ENCODE peak calls at places on chromosomes 6 and 20, in eight cellular contexts. D is A549, H is GM12878, M is HCT116, A is HepG2, S is H1, I is endothelial cell of umbilical vein, X is K562. E is an unnamed sample.
A peak's percentile ranks its signal among the peaks of the same experiment; 100 is the strongest.

GRCh38 chr20:31781945-31782344 is 37.2 kb upstream of the MYLK2 start:
- DNase-seq in M (no peak), A (no peak), I (no peak), H (no peak), D (no peak), S (no peak), X (no peak), E (no peak)

GRCh38 chr6:37011656-37012378 is 6.4 kb downstream of the FGD2 start:
- DNase-seq in I (no peak), M (no peak), H (no peak), S (no peak), A (no peak), X (no peak), D (no peak), E (peak; percentile 58)

GRCh38 chr6:149046164-149046821 is 271.2 kb upstream of the TAB2 start:
- DNase-seq in S (no peak), H (no peak), M (no peak), I (no peak), A (no peak), D (no peak), X (no peak), E (no peak)

GRCh38 chr6:35078896-35079295 is 62.2 kb downstream of the TCP11 start:
- DNase-seq in S (no peak), A (no peak), M (no peak), I (no peak), D (no peak), X (no peak), H (no peak), E (no peak)

GRCh38 chr6:4085329-4085695 is 6.4 kb upstream of the FAM217A start:
- DNase-seq in M (no peak), X (no peak), I (no peak), D (no peak), A (no peak), H (no peak), S (no peak), E (no peak)

GRCh38 chr20:50338479-50339195 is 148.0 kb downstream of the CEBPB start:
- DNase-seq in A (peak; percentile 49), S (no peak), X (peak; percentile 52), D (no peak), H (peak; percentile 92), M (no peak), I (no peak), E (peak; percentile 89)

GRCh38 chr20:42938486-42939205 is 251.1 kb downstream of the PTPRT start:
- DNase-seq in A (no peak), D (no peak), H (no peak), M (no peak), S (no peak), X (no peak), I (no peak), E (no peak)

GRCh38 chr20:60037120-60037499 is 78.9 kb downstream of the CDH26 start:
- DNase-seq in D (peak; percentile 32), I (no peak), X (no peak), M (no peak), A (no peak), H (no peak), S (no peak), E (peak; percentile 48)

GRCh38 chr20:24957326-24957996 is 8.4 kb downstream of the CST7 start:
- DNase-seq in A (no peak), I (no peak), D (no peak), X (no peak), S (peak; percentile 33), H (no peak), M (no peak), E (no peak)

GRCh38 chr6:112576421-112576820 is 229.3 kb downstream of the RFPL4B start:
- DNase-seq in M (no peak), A (no peak), H (no peak), D (no peak), S (no peak), I (no peak), X (no peak), E (no peak)

GRCh38 chr6:151765444-151765886 is 42.0 kb upstream of the ESR1 start:
- DNase-seq in S (no peak), D (peak; percentile 56), M (peak; percentile 64), I (peak; percentile 98), H (no peak), X (peak; percentile 63), A (peak; percentile 79), E (peak; percentile 59)

GRCh38 chr6:35736293-35736894 is 438 bp upstream of the ARMC12 start:
- DNase-seq in S (peak; percentile 95), X (peak; percentile 87), H (no peak), M (no peak), D (peak; percentile 39), A (peak; percentile 60), I (peak; percentile 54), E (peak; percentile 84)

GRCh38 chr6:120675886-120676285 is 658.4 kb downstream of the TBC1D32 start:
- DNase-seq in M (no peak), I (no peak), A (no peak), D (no peak), H (no peak), S (no peak), X (no peak), E (no peak)

GRCh38 chr20:16759161-16759523 is 11.0 kb downstream of the OTOR start:
- DNase-seq in X (no peak), D (no peak), A (no peak), I (no peak), S (no peak), H (no peak), M (no peak), E (no peak)

GRCh38 chr6:35925961-35926360 is 5.1 kb upstream of the SRPK1 start:
- DNase-seq in D (no peak), A (no peak), X (no peak), I (no peak), S (no peak), M (no peak), H (no peak), E (no peak)

GRCh38 chr6:152356659-152357058 is 280.5 kb downstream of the SYNE1 start:
- DNase-seq in H (no peak), S (no peak), M (peak; percentile 27), D (peak; percentile 34), I (peak; percentile 54), A (peak; percentile 63), X (peak; percentile 12), E (peak; percentile 82)

GRCh38 chr6:90463359-90463758 is 123.5 kb downstream of the MAP3K7 start:
- DNase-seq in A (no peak), D (no peak), X (no peak), I (no peak), H (no peak), S (no peak), M (no peak), E (no peak)

GRCh38 chr6:154247119-154247814 is 109.3 kb downstream of the IPCEF1 start:
- DNase-seq in H (no peak), A (no peak), D (no peak), S (no peak), M (no peak), I (peak; percentile 44), X (no peak), E (peak; percentile 41)

GRCh38 chr6:33201147-33201545 is 479 bp downstream of the SLC39A7 start:
- DNase-seq in D (no peak), X (peak; percentile 78), H (no peak), S (no peak), I (no peak), A (peak; percentile 50), M (no peak), E (peak; percentile 33)

GRCh38 chr6:89840538-89840937 is 10.9 kb downstream of the CASP8AP2 start:
- DNase-seq in X (peak; percentile 11), I (peak; percentile 68), D (peak; percentile 12), A (no peak), S (no peak), H (no peak), M (no peak), E (peak; percentile 43)

GRCh38 chr6:41331401-41332150 is 3.8 kb upstream of the NCR2 start:
- DNase-seq in A (no peak), I (no peak), S (no peak), M (no peak), D (no peak), H (no peak), X (no peak), E (no peak)

GRCh38 chr6:75757295-75757694 is 8.3 kb downstream of the MYO6 start:
- DNase-seq in H (no peak), I (no peak), M (no peak), A (no peak), X (no peak), S (no peak), D (no peak), E (no peak)

GRCh38 chr6:84379142-84379541 is 151.7 kb upstream of the CEP162 start:
- DNase-seq in S (no peak), H (no peak), A (no peak), X (no peak), D (no peak), I (no peak), M (no peak), E (no peak)
- TF ChIP-seq MAX in S (no peak), H (no peak), A (no peak), X (no peak), D (no peak), I (no peak), M (no peak), E (no peak)

GRCh38 chr6:26216886-26217713 is 129.9 kb downstream of the HFE start:
- DNase-seq in M (no peak), X (peak; percentile 74), S (peak; percentile 87), I (peak; percentile 95), A (peak; percentile 93), H (no peak), D (no peak), E (peak; percentile 98)
- TF ChIP-seq POLR2A in M (no peak), X (peak; percentile 100), S (peak; percentile 85), I (peak; percentile 80), A (peak; percentile 80), H (peak; percentile 88), D (no peak), E (peak; percentile 81)

GRCh38 chr6:98498359-98498758 is 336.0 kb upstream of the POU3F2 start:
- DNase-seq in X (no peak), S (no peak), D (no peak), I (no peak), M (no peak), A (no peak), H (no peak), E (no peak)

DNA sequence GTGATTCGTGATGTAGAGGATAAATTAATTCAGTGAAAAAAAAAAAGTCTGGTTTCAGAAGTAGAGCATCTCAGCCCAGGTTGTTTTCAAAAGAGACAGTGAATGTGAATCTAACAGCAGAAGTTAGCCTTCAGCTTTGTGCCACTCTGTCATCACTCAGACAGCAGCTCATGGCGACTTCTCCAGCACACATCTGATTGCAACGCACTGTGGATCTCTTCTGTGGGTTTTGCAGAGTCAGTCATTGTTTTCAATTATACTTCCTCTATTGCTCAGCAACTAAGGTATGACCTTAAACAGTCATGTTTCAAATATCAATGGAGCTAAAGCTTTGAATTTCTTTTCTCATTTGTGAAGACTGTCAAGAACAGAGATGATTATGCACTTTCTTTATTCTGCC is 335.5 kb upstream of the POU3F2 start:
- DNase-seq in M (no peak), H (no peak), S (no peak), I (no peak), D (no peak), A (no peak), X (no peak), E (peak; percentile 14)
- TF ChIP-seq MAX in M (no peak), H (no peak), S (no peak), I (no peak), D (no peak), A (no peak), X (no peak), E (no peak)

DNA sequence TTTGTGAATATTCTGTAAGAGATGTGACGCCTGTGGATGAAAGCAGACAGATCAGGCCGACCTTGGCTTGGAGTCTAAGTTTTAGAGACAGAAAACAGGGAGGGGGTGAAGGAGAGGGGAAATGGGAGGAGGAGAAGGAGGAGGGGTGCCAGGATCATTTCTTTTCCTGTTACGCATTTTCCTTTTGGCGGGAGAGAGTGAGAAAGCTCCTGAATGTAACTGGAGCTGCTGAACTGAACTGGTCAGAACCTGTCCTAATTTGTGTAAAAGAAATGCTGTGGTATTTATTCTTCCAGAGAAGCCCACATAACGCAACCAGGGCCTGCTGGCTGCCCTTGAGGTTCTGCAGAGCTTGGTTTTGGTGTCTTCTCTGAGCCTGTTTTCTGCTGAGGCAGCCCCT is 41.9 kb downstream of the UTRN start:
- DNase-seq in I (peak; percentile 72), D (no peak), H (no peak), A (no peak), M (no peak), S (no peak), X (no peak), E (no peak)
- TF ChIP-seq POLR2A in I (no peak), D (no peak), H (no peak), A (no peak), M (no peak), S (no peak), X (no peak), E (no peak)